ENCODE peak calls at places on chromosomes 13 and 19, in eight cellular contexts. M is stimulated activated CD4-positive, alpha-beta T cell treated with anti-CD3 and anti-CD28 coated beads, Interleukin-4, amount 100 ng/mL, for 1 hour; I is brain microvascular endothelial cell; Y is NB4; C is stimulated activated CD8-positive, alpha-beta memory T cell treated with anti-CD3 and anti-CD28 coated beads, Interleukin-2, amount 100 ng/mL, for 1 hour; F is AG08396; Z is EH; T is HTR-8/SVneo. X is an unnamed sample.

GRCh38 chr13:60032836-60033235 is 130.9 kb downstream of the DIAPH3 start:
- DNase-seq in C (no peak), I (no peak), T (no peak), Y (no peak), Z (no peak), M (no peak), F (no peak), X (no peak)

GRCh38 chr19:5891572-5891937 is 12.0 kb downstream of the NDUFA11 start:
- DNase-seq in Z (no peak), M (no peak), T (no peak), Y (no peak), F (no peak), I (no peak), C (no peak), X (no peak)

GRCh38 chr13:49314344-49314882 is 66.7 kb downstream of the CDADC1 start:
- DNase-seq in Z (peak; percentile 76), Y (no peak), I (no peak), F (no peak), T (no peak), C (no peak), M (no peak), X (no peak)

GRCh38 chr19:44050740-44051653 is 839 bp upstream of the ZNF223 start:
- DNase-seq in F (no peak), I (peak; percentile 2), T (no peak), M (peak; percentile 21), Y (no peak), C (no peak), Z (peak; percentile 3), X (no peak)

GRCh38 chr13:45162821-45163220 is 38.0 kb downstream of the KCTD4 start:
- DNase-seq in T (peak; percentile 45), M (no peak), Y (no peak), I (peak; percentile 55), C (no peak), F (peak; percentile 64), Z (peak; percentile 76), X (no peak)

GRCh38 chr13:70630247-70630646 is 522.0 kb upstream of the KLHL1 start:
- DNase-seq in F (no peak), T (no peak), Y (no peak), C (no peak), Z (no peak), M (no peak), I (peak; percentile 8), X (no peak)

GRCh38 chr13:73210218-73210883 is 151.5 kb downstream of the KLF5 start:
- DNase-seq in Y (no peak), Z (no peak), M (no peak), I (no peak), C (no peak), T (no peak), F (no peak), X (no peak)

GRCh38 chr19:28878862-28879566 is 333.9 kb downstream of the UQCRFS1 start:
- DNase-seq in Y (peak; percentile 66), T (peak; percentile 39), Z (peak; percentile 77), C (no peak), M (peak; percentile 50), I (peak; percentile 45), F (peak; percentile 70), X (peak; percentile 41)

GRCh38 chr13:74070513-74070912 is 63.7 kb downstream of the KLF12 start:
- DNase-seq in C (no peak), M (no peak), T (no peak), Z (no peak), I (no peak), F (no peak), Y (no peak), X (no peak)

GRCh38 chr13:66704110-66704509 is 526.0 kb downstream of the PCDH9 start:
- DNase-seq in I (no peak), F (no peak), C (no peak), Z (no peak), T (no peak), Y (no peak), M (no peak), X (no peak)

GRCh38 chr13:42544246-42544915 is 29.6 kb upstream of the TNFSF11 start:
- DNase-seq in I (no peak), M (no peak), Z (no peak), T (no peak), Y (no peak), F (no peak), C (no peak), X (no peak)

GRCh38 chr19:17775245-17775927 is 19.6 kb upstream of the B3GNT3 start:
- DNase-seq in F (peak; percentile 54), Y (peak; percentile 72), M (peak; percentile 36), I (peak; percentile 46), T (peak; percentile 62), Z (peak; percentile 54), C (no peak), X (no peak)

GRCh38 chr19:292951-293350 is 1.7 kb upstream of the PLPP2 start:
- DNase-seq in T (no peak), Y (no peak), F (no peak), M (no peak), Z (no peak), I (no peak), C (no peak), X (no peak)

GRCh38 chr19:29789007-29789406 is 22.8 kb upstream of the CCNE1 start:
- DNase-seq in T (no peak), M (no peak), C (no peak), Z (no peak), F (no peak), I (no peak), Y (peak; percentile 13), X (no peak)

GRCh38 chr19:41843371-41843770 is 1.1 kb downstream of the LYPD4 start:
- DNase-seq in Y (no peak), T (no peak), M (no peak), F (no peak), C (no peak), I (no peak), Z (no peak), X (no peak)

GRCh38 chr13:39422845-39423565 is 180.0 kb downstream of the LHFPL6 start:
- DNase-seq in M (no peak), C (no peak), Z (peak; percentile 11), F (no peak), I (no peak), Y (peak; percentile 43), T (peak; percentile 5), X (no peak)

GRCh38 chr13:30026093-30026492 is 175.7 kb upstream of the UBL3 start:
- DNase-seq in F (peak; percentile 63), Y (no peak), C (no peak), M (no peak), I (peak; percentile 66), T (no peak), Z (peak; percentile 94), X (no peak)

GRCh38 chr19:13441810-13442512 is 64.3 kb downstream of the CACNA1A start:
- DNase-seq in T (peak; percentile 56), F (peak; percentile 58), I (peak; percentile 13), M (peak; percentile 46), Z (peak; percentile 60), C (no peak), Y (peak; percentile 61), X (no peak)

GRCh38 chr19:405138-405965 is 3.6 kb downstream of the C2CD4C start:
- DNase-seq in Y (no peak), M (no peak), T (no peak), Z (no peak), I (no peak), C (no peak), F (no peak), X (no peak)